ENCODE peak calls at places on chromosomes 1 and 21, in seven cellular contexts. K is IMR-90, Z is H9, R is H1, E is neuronal stem cell, U is trophoblast cell, T is mesenchymal stem cell. F is an unnamed sample.

GRCh38 chr1:220420700-220421099 is 107.2 kb upstream of the MARK1 start:
- DNase-seq in K (no peak), Z (no peak), R (no peak), E (no peak), U (peak), T (no peak), F (no peak)

GRCh38 chr1:154705544-154705943 is 97.6 kb upstream of the ADAR start:
- DNase-seq in K (no peak), Z (no peak), R (no peak), E (no peak), U (no peak), T (no peak), F (no peak)

GRCh38 chr1:5906966-5907365 is 85.3 kb downstream of the NPHP4 start:
- DNase-seq in K (no peak), Z (peak), R (peak), E (no peak), U (no peak), T (no peak), F (no peak)

GRCh38 chr1:164617607-164618564 is 58.9 kb downstream of the PBX1 start:
- DNase-seq in K (peak), Z (peak), R (peak), E (no peak), U (peak), T (peak), F (peak)

GRCh38 chr21:46622226-46622625 is 13.2 kb upstream of the PRMT2 start:
- DNase-seq in K (no peak), Z (no peak), R (no peak), E (peak), U (no peak), T (no peak), F (peak)

GRCh38 chr1:62384276-62385005 is 52.4 kb upstream of the USP1 start:
- DNase-seq in K (peak), Z (no peak), R (peak), E (no peak), U (peak), T (peak), F (no peak)

GRCh38 chr1:157084720-157085119 is 14.9 kb downstream of the ETV3L start:
- DNase-seq in K (no peak), Z (no peak), R (peak), E (no peak), U (peak), T (no peak), F (no peak)

GRCh38 chr1:207823880-207824566 is 72.2 kb downstream of the CD46 start:
- DNase-seq in K (peak), Z (peak), R (peak), E (peak), U (peak), T (peak), F (peak)

GRCh38 chr1:55225228-55225627 is 10.1 kb upstream of the USP24 start:
- DNase-seq in K (no peak), Z (no peak), R (no peak), E (no peak), U (peak), T (no peak), F (peak)

GRCh38 chr1:26109229-26110164 is 2.1 kb upstream of the PDIK1L start:
- DNase-seq in K (no peak), Z (peak), R (no peak), E (no peak), U (peak), T (no peak), F (no peak)

GRCh38 chr1:215905493-215906095 is 338.5 kb downstream of the KCTD3 start:
- DNase-seq in K (peak), Z (no peak), R (no peak), E (no peak), U (no peak), T (no peak), F (peak)

GRCh38 chr1:225422795-225423517 is 4.9 kb downstream of the LBR start:
- DNase-seq in K (no peak), Z (no peak), R (no peak), E (no peak), U (no peak), T (no peak), F (no peak)

GRCh38 chr1:225424562-225425210 is 3.2 kb downstream of the LBR start:
- DNase-seq in K (peak), Z (no peak), R (no peak), E (no peak), U (no peak), T (peak), F (peak)

GRCh38 chr1:225425211-225425786 is 2.5 kb downstream of the LBR start:
- DNase-seq in K (peak), Z (no peak), R (no peak), E (no peak), U (no peak), T (peak), F (peak)

GRCh38 chr1:225422033-225422605 is 5.7 kb downstream of the LBR start:
- DNase-seq in K (no peak), Z (no peak), R (no peak), E (no peak), U (no peak), T (no peak), F (no peak)

DNA sequence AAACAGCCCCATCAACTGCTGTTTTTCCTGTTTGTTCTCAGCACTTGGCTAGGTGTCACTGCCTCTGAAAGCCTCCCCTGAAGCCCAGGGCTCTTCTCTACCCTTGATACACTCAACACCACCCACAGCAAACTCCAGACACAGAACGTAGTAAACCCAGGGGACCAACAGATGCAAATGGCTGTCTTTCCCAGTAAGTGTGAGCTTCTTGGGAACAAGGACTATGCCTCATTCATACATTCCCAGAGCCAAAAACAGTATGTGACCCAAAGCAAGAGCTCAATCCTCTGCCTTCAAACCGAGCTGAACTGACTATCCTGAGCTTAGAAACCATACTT is 4.4 kb downstream of the LBR start:
- DNase-seq in K (no peak), Z (no peak), R (no peak), E (no peak), U (no peak), T (no peak), F (peak)
- H3K18ac ChIP-seq in K (no peak), Z (no peak), R (no peak), E (no peak), U (no peak), T (no peak), F (no peak)

GRCh38 chr1:16134071-16134801 is 21.6 kb downstream of the EPHA2 start:
- DNase-seq in K (no peak), Z (no peak), R (no peak), E (no peak), U (no peak), T (no peak), F (no peak)

GRCh38 chr1:16135501-16135900 is 20.4 kb downstream of the EPHA2 start:
- DNase-seq in K (no peak), Z (no peak), R (no peak), E (no peak), U (no peak), T (no peak), F (no peak)

GRCh38 chr1:16132325-16132785 is 23.5 kb downstream of the EPHA2 start:
- DNase-seq in K (no peak), Z (no peak), R (no peak), E (no peak), U (no peak), T (no peak), F (no peak)

GRCh38 chr1:16133007-16133961 is 22.6 kb downstream of the EPHA2 start:
- DNase-seq in K (no peak), Z (no peak), R (no peak), E (no peak), U (no peak), T (no peak), F (no peak)

DNA sequence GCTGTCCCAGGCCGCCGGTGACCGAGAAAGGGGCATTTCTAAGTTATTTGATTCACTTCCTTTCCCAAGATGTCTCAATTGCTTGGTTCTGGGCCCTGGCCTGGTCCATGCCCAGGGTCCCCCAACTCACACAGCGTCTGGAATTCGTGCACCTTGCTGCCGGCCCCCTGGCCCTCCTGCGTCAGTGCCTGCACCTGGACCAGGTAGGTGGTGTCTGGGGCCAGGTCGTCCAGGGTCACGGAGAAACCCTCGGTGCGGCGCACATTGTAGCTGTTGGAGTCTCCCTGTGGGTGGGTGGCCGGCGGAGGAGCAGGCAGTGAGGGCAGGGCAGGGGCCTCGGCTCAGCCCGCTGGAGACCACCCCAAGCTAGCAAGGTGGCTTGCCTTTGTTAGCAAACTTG is 21.0 kb downstream of the EPHA2 start:
- DNase-seq in K (no peak), Z (no peak), R (no peak), E (no peak), U (no peak), T (no peak), F (no peak)
- H3K18ac ChIP-seq in K (no peak), Z (no peak), R (no peak), E (no peak), U (no peak), T (no peak), F (no peak)

GRCh38 chr1:169204184-169204583 is 97.7 kb downstream of the ATP1B1 start:
- DNase-seq in K (no peak), Z (no peak), R (no peak), E (no peak), U (no peak), T (no peak), F (no peak)
- H3K18ac ChIP-seq in K (no peak), Z (no peak), R (no peak), E (no peak), U (no peak), T (no peak), F (no peak)

DNA sequence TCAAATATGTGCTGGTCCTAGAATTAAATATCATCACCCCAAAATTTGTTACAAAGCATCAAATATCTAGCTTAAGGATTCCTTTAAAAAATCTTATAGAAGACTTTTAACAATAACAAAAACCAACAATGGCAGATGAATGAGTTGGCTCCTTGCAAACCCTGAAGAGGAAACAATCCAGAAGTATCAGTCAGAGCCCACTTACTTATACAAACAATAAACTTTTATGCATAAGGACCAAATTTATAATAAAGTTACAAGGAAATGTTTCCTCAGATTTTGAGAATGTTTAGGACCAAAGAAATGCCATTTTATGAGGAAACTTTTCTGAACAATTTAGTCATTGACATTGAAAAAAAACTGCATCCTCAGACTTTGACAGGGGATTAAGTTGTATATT is 52.7 kb downstream of the LPAR3 start:
- DNase-seq in K (peak), Z (no peak), R (no peak), E (no peak), U (no peak), T (no peak), F (no peak)
- H3K18ac ChIP-seq in K (no peak), Z (no peak), R (no peak), E (no peak), U (no peak), T (no peak), F (no peak)

GRCh38 chr1:41158147-41158875 is 83.8 kb downstream of the SCMH1 start:
- DNase-seq in K (no peak), Z (no peak), R (no peak), E (no peak), U (no peak), T (peak), F (no peak)
- H3K18ac ChIP-seq in K (no peak), Z (no peak), R (no peak), E (no peak), U (no peak), T (no peak), F (no peak)

GRCh38 chr21:31482460-31482859 is 138.4 kb upstream of the TIAM1 start:
- DNase-seq in K (no peak), Z (no peak), R (no peak), E (no peak), U (no peak), T (no peak), F (no peak)

GRCh38 chr21:31480228-31480627 is 136.2 kb upstream of the TIAM1 start:
- DNase-seq in K (no peak), Z (no peak), R (no peak), E (no peak), U (no peak), T (no peak), F (no peak)

GRCh38 chr21:31479714-31480113 is 135.7 kb upstream of the TIAM1 start:
- DNase-seq in K (no peak), Z (no peak), R (no peak), E (no peak), U (no peak), T (no peak), F (no peak)

GRCh38 chr21:31476551-31477120 is 132.6 kb upstream of the TIAM1 start:
- DNase-seq in K (no peak), Z (no peak), R (no peak), E (no peak), U (no peak), T (peak), F (peak)

DNA sequence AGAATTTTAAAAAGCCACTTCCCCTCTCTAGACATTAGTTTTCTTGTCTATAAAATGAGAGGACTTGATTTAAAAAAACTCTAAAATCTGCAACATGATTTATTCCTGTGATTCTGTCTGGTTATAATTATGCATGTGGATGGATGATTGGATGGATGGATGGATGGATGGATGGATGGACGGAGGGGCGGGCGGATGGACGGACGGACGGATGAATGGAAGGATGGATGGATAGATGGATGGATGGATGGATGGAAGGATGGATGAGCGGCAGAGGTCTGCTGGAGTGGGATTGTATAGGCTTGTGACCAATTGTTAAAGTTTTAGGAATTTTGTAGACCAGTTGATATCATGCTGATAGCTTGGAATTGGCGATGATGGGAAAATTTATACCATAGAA is 135.2 kb upstream of the TIAM1 start:
- DNase-seq in K (no peak), Z (no peak), R (no peak), E (no peak), U (no peak), T (no peak), F (no peak)
- H3K18ac ChIP-seq in K (no peak), Z (no peak), R (no peak), E (no peak), U (no peak), T (no peak), F (no peak)

GRCh38 chr1:53590581-53591515 is 131.6 kb downstream of the DMRTB1 start:
- DNase-seq in K (no peak), Z (no peak), R (no peak), E (no peak), U (no peak), T (no peak), F (no peak)
- H3K18ac ChIP-seq in K (no peak), Z (no peak), R (no peak), E (no peak), U (no peak), T (no peak), F (no peak)

GRCh38 chr21:30028537-30028936 is 88.7 kb upstream of the GRIK1 start:
- DNase-seq in K (no peak), Z (no peak), R (no peak), E (no peak), U (no peak), T (no peak), F (no peak)
- H3K18ac ChIP-seq in K (no peak), Z (no peak), R (no peak), E (no peak), U (no peak), T (no peak), F (no peak)

GRCh38 chr1:184635347-184636155 is 119.1 kb downstream of the EDEM3 start:
- DNase-seq in K (peak), Z (no peak), R (no peak), E (no peak), U (peak), T (peak), F (no peak)
- H3K18ac ChIP-seq in K (no peak), Z (no peak), R (no peak), E (peak), U (no peak), T (no peak), F (no peak)